ENCODE peak calls at places on chromosomes 4 and X, in nine cellular contexts. C is GM10248, Y is psoas muscle, P is choroid plexus epithelial cell, X is astrocyte of the cerebellum, H is bronchial epithelial cell, A is tibial artery, V is ovary, B is heart right ventricle. E is an unnamed sample.

GRCh38 chr4:87120411-87121162 is 99.8 kb downstream of the KLHL8 start:
- DNase-seq in C (no peak), Y (no peak), P (peak), X (no peak), H (peak), A (peak), V (peak), B (peak), E (no peak)

GRCh38 chr4:5799406-5799805 is 88.4 kb downstream of the EVC start:
- DNase-seq in C (no peak), Y (no peak), P (no peak), X (no peak), H (no peak), A (no peak), V (no peak), B (no peak), E (no peak)

GRCh38 chr4:2558301-2558700 is 21.9 kb downstream of the FAM193A start:
- DNase-seq in C (no peak), Y (no peak), P (no peak), X (no peak), H (no peak), A (no peak), V (no peak), B (no peak), E (no peak)

GRCh38 chr4:6868386-6868785 is 41.2 kb upstream of the TBC1D14 start:
- DNase-seq in C (no peak), Y (no peak), P (no peak), X (no peak), H (no peak), A (no peak), V (no peak), B (no peak), E (no peak)

GRCh38 chrX:63673896-63674295 is 111.1 kb downstream of the ARHGEF9 start:
- DNase-seq in C (no peak), Y (no peak), P (no peak), X (no peak), H (no peak), A (no peak), V (no peak), B (no peak), E (no peak)

GRCh38 chrX:112746812-112747630 is 67.3 kb upstream of the LHFPL1 start:
- DNase-seq in C (no peak), Y (no peak), P (no peak), X (no peak), H (no peak), A (no peak), V (no peak), B (no peak), E (no peak)

GRCh38 chr4:67885727-67886126 is 1.9 kb upstream of the TMPRSS11D start:
- DNase-seq in C (no peak), Y (no peak), P (peak), X (peak), H (peak), A (no peak), V (no peak), B (no peak), E (peak)

GRCh38 chr4:184510431-184510830 is 36.1 kb upstream of the IRF2 start:
- DNase-seq in C (no peak), Y (no peak), P (peak), X (no peak), H (no peak), A (no peak), V (no peak), B (no peak), E (no peak)

GRCh38 chrX:40109288-40110008 is 11.7 kb upstream of the BCOR start:
- DNase-seq in C (no peak), Y (peak), P (peak), X (no peak), H (no peak), A (peak), V (peak), B (peak), E (no peak)

GRCh38 chrX:70592091-70592490 is 147.5 kb downstream of the DLG3 start:
- DNase-seq in C (no peak), Y (no peak), P (peak), X (no peak), H (peak), A (no peak), V (no peak), B (no peak), E (peak)

GRCh38 chr4:186932631-186933150 is 209.0 kb upstream of the FAT1 start:
- DNase-seq in C (no peak), Y (no peak), P (peak), X (peak), H (peak), A (no peak), V (no peak), B (no peak), E (peak)

GRCh38 chr4:69092190-69092589 is 4.1 kb upstream of the UGT2B7 start:
- DNase-seq in C (no peak), Y (no peak), P (peak), X (peak), H (peak), A (no peak), V (no peak), B (no peak), E (no peak)

GRCh38 chrX:23228950-23229448 is 105.7 kb upstream of the PTCHD1 start:
- DNase-seq in C (no peak), Y (no peak), P (no peak), X (no peak), H (peak), A (no peak), V (no peak), B (peak), E (no peak)

GRCh38 chr4:70709551-70710080 is 12.1 kb upstream of the RUFY3 start:
- DNase-seq in C (no peak), Y (no peak), P (no peak), X (no peak), H (peak), A (no peak), V (no peak), B (no peak), E (no peak)

GRCh38 chr4:22356996-22357596 is 158.8 kb downstream of the ADGRA3 start:
- DNase-seq in C (peak), Y (no peak), P (peak), X (no peak), H (peak), A (no peak), V (no peak), B (no peak), E (no peak)

GRCh38 chrX:45351478-45351877 is 150.8 kb upstream of the DIPK2B start:
- DNase-seq in C (no peak), Y (no peak), P (peak), X (peak), H (peak), A (no peak), V (no peak), B (no peak), E (no peak)

DNA sequence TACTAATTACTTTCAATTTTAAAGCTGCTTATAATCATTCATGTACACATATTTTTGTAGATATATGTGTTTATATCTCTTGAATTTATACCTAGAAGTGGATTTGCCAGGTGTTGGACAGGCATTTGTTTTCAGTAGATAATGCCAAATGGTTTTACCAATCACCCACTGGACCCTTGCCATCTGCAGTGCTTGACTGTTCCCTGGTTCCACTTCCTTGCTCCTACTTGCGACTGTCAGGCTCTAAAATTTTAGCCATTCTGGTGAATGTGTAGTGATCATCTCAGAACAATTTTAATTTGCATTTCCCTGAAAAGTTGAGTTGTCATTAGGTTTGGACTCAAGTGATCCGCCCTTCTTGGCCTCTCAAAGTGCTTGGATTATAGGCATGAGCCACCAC is 122.4 kb upstream of the SLC34A2 start:
- DNase-seq in C (no peak), Y (no peak), P (no peak), X (no peak), H (no peak), A (no peak), V (no peak), B (no peak), E (no peak)
- TF ChIP-seq CTCF in C (no peak), Y (no peak), P (no peak), X (no peak), H (no peak), A (no peak), V (no peak), B (no peak), E (no peak)

DNA sequence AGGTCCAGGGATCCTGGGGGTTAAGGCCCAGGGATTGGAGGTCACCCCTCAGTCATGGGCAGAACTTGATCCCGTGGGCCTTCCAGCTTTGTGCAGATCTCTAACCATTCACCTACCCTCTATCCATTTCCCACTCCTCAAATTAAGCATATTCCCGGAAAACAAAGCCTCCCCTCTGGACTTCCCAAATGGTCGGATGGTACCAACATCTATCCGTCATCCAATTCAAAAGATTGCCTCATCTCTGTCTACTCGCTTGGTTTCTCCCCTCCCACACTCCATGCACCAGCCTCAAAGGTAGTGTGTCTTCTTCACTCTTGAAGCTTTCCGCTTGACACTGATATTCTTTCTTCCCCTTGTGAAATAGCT is 473 bp upstream of the BCLAF3 start:
- DNase-seq in C (no peak), Y (no peak), P (no peak), X (no peak), H (no peak), A (no peak), V (no peak), B (no peak), E (no peak)
- TF ChIP-seq CTCF in C (no peak), Y (no peak), P (peak), X (no peak), H (no peak), A (no peak), V (no peak), B (no peak), E (no peak)

GRCh38 chrX:69197690-69198089 is 32.4 kb upstream of the PJA1 start:
- DNase-seq in C (no peak), Y (no peak), P (no peak), X (no peak), H (no peak), A (no peak), V (no peak), B (no peak), E (no peak)
- TF ChIP-seq CTCF in C (no peak), Y (no peak), P (no peak), X (no peak), H (no peak), A (no peak), V (no peak), B (no peak), E (no peak)

GRCh38 chr4:36385951-36386561 is 104.6 kb downstream of the DTHD1 start:
- DNase-seq in C (peak), Y (no peak), P (no peak), X (no peak), H (no peak), A (no peak), V (no peak), B (no peak), E (no peak)

GRCh38 chr4:36388710-36389109 is 107.3 kb downstream of the DTHD1 start:
- DNase-seq in C (no peak), Y (no peak), P (no peak), X (no peak), H (no peak), A (no peak), V (no peak), B (no peak), E (no peak)

GRCh38 chr4:36392049-36392448 is 110.6 kb downstream of the DTHD1 start:
- DNase-seq in C (no peak), Y (no peak), P (no peak), X (no peak), H (peak), A (no peak), V (no peak), B (no peak), E (no peak)

DNA sequence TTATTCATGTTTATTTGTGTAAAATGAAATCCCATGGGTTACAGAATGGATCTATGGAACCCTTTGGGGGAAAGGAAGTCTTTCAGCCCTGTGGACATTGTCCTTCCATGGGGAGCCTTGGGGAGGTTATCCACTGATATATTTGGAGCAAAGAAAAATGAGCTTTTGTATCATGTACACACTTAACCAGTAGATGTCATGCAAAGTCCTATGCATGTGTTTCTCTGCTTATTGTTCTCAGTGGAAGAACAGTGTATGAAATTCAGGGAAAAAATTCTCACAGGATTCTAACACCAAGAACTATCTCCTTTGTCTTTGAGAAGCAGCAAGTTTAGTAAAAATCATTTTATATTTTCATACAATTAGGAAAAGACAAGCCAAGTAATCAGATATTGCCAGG is 105.3 kb downstream of the DTHD1 start:
- DNase-seq in C (no peak), Y (no peak), P (no peak), X (no peak), H (no peak), A (no peak), V (no peak), B (no peak), E (no peak)
- TF ChIP-seq CTCF in C (no peak), Y (no peak), P (no peak), X (no peak), H (no peak), A (no peak), V (no peak), B (no peak), E (no peak)

DNA sequence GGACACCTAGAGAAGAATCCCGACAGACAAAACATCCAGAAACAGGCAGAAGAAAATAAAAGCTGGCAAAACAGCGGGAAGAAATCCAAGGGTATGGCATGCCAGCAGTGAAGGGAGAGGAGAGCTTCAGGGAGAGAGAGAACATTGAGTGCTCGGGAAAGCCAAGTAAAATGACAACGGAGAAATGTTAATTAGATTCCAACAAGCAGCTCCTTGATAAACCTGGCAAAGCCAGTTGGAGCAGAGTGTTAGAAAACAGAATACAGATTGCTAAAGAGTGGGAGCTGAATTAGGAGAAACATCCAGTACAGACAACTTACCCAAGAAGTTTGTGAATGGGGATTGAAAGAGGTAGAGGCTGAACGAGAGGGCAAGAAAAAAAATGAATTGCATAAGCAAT is 40.4 kb upstream of the MAOA start:
- DNase-seq in C (no peak), Y (no peak), P (no peak), X (no peak), H (no peak), A (no peak), V (no peak), B (peak), E (no peak)
- TF ChIP-seq CTCF in C (no peak), Y (no peak), P (no peak), X (no peak), H (no peak), A (no peak), V (no peak), B (no peak), E (no peak)

GRCh38 chr4:108878781-108879180 is 115.9 kb upstream of the ETNPPL start:
- DNase-seq in C (no peak), Y (no peak), P (no peak), X (no peak), H (no peak), A (no peak), V (no peak), B (no peak), E (no peak)
- TF ChIP-seq CTCF in C (no peak), Y (no peak), P (no peak), X (no peak), H (no peak), A (no peak), V (no peak), B (no peak), E (no peak)

GRCh38 chr4:140626982-140627381 is 58.2 kb upstream of the UCP1 start:
- DNase-seq in C (no peak), Y (no peak), P (peak), X (no peak), H (no peak), A (no peak), V (no peak), B (no peak), E (no peak)
- TF ChIP-seq CTCF in C (peak), Y (no peak), P (peak), X (no peak), H (peak), A (no peak), V (no peak), B (no peak), E (peak)

E was measured in BJ.